ENCODE peak calls at places on chromosomes 13 and 19, in seven cellular contexts. W, U, G, Z, Y, A and O are unnamed samples.

GRCh38 chr19:2867025-2867991 is at the start of gene ZNF556:
- DNase-seq in W (no peak), Z (no peak), A (peak; percentile 74), Y (no peak), U (no peak), G (no peak), O (no peak)

GRCh38 chr13:54980651-54981050 is 1952.0 kb downstream of the OLFM4 start:
- DNase-seq in G (no peak), U (peak; percentile 20), A (no peak), Z (no peak), W (peak; percentile 13), Y (no peak), O (no peak)

GRCh38 chr19:35153701-35154534 is 617 bp upstream of the FXYD5 start:
- DNase-seq in Y (no peak), W (peak; percentile 65), Z (peak; percentile 48), A (no peak), U (peak; percentile 64), G (peak; percentile 68), O (no peak)

GRCh38 chr13:93794197-93794885 is 567.7 kb downstream of the GPC6 start:
- DNase-seq in G (no peak), W (no peak), Z (no peak), Y (no peak), A (no peak), U (no peak), O (no peak)

GRCh38 chr13:31765441-31765840 is 26.1 kb downstream of the RXFP2 start:
- DNase-seq in Y (no peak), Z (peak; percentile 65), U (peak; percentile 23), G (no peak), A (no peak), W (no peak), O (no peak)

GRCh38 chr19:50242586-50242985 is 39.2 kb downstream of the MYH14 start:
- DNase-seq in W (no peak), G (no peak), U (no peak), A (no peak), Y (no peak), Z (peak; percentile 11), O (no peak)

GRCh38 chr19:18437481-18438330 is at the start of gene ISYNA1:
- DNase-seq in G (peak; percentile 72), U (peak; percentile 71), A (no peak), Y (peak; percentile 73), Z (peak; percentile 68), W (no peak), O (peak; percentile 77)

GRCh38 chr19:52691215-52691610 is 43.6 kb downstream of the ZNF611 start:
- DNase-seq in Y (no peak), W (no peak), U (no peak), Z (no peak), A (no peak), G (no peak), O (no peak)

GRCh38 chr19:17860331-17860992 is 752 bp downstream of the RPL18A start:
- DNase-seq in G (no peak), A (no peak), Y (no peak), U (no peak), Z (no peak), W (no peak), O (no peak)

GRCh38 chr13:80055804-80056203 is 285.1 kb downstream of the SPRY2 start:
- DNase-seq in G (no peak), Z (no peak), U (no peak), A (no peak), Y (no peak), W (no peak), O (no peak)

GRCh38 chr19:50330365-50331078 is 1.3 kb upstream of the KCNC3 start:
- DNase-seq in G (peak; percentile 91), U (no peak), W (peak; percentile 4), A (peak; percentile 86), Z (peak; percentile 75), Y (peak; percentile 60), O (peak; percentile 58)

GRCh38 chr19:19643158-19644053 is at the start of gene GMIP:
- DNase-seq in Y (peak; percentile 57), U (peak; percentile 53), A (peak; percentile 75), G (peak; percentile 90), Z (peak; percentile 50), W (peak; percentile 89), O (peak; percentile 67)

GRCh38 chr13:101449971-101450748 is 2.3 kb upstream of the ITGBL1 start:
- DNase-seq in G (no peak), A (no peak), W (no peak), Z (peak; percentile 67), U (peak; percentile 83), Y (no peak), O (no peak)

GRCh38 chr13:50873481-50873880 is 30.0 kb upstream of the DLEU7 start:
- DNase-seq in A (no peak), W (no peak), G (no peak), U (no peak), Y (no peak), Z (no peak), O (no peak)

GRCh38 chr13:109479991-109480696 is 306.2 kb downstream of the IRS2 start:
- DNase-seq in G (no peak), U (peak; percentile 81), A (no peak), Z (peak; percentile 69), Y (peak; percentile 92), W (no peak), O (no peak)

GRCh38 chr13:41496420-41497234 is 39.3 kb downstream of the RGCC start:
- DNase-seq in G (no peak), W (no peak), A (no peak), Z (no peak), Y (no peak), U (peak; percentile 79), O (no peak)

GRCh38 chr19:7272856-7273578 is 21.2 kb downstream of the INSR start:
- DNase-seq in G (no peak), W (peak; percentile 81), A (no peak), U (no peak), Z (peak; percentile 64), Y (no peak), O (no peak)

GRCh38 chr13:27968316-27969072 is 621 bp downstream of the CDX2 start:
- DNase-seq in G (no peak), U (peak; percentile 43), Z (no peak), A (peak; percentile 20), Y (no peak), W (peak; percentile 36), O (no peak)

GRCh38 chr13:37429976-37430375 is 168.6 kb downstream of the POSTN start:
- DNase-seq in Z (peak; percentile 69), W (no peak), A (no peak), Y (no peak), U (peak; percentile 88), G (no peak), O (no peak)

GRCh38 chr13:91185294-91185863 is 162.1 kb upstream of the MIR17HG start:
- DNase-seq in A (no peak), Z (peak; percentile 47), W (no peak), G (no peak), U (peak; percentile 42), Y (no peak), O (peak; percentile 2)

GRCh38 chr19:47408156-47408938 is 11.0 kb downstream of the MEIS3 start:
- DNase-seq in U (no peak), Z (no peak), A (no peak), W (no peak), Y (no peak), G (peak; percentile 3), O (no peak)

GRCh38 chr13:110546933-110547332 is 14.6 kb downstream of the RAB20 start:
- DNase-seq in Y (peak; percentile 97), W (no peak), Z (peak; percentile 97), U (peak; percentile 90), G (peak; percentile 88), A (peak; percentile 86), O (no peak)

GRCh38 chr19:32324631-32325215 is 20.7 kb upstream of the ZNF507 start:
- DNase-seq in G (no peak), W (no peak), Y (no peak), A (no peak), Z (peak; percentile 33), U (no peak), O (no peak)

GRCh38 chr13:44971656-44972595 is 17.3 kb downstream of the NUFIP1 start:
- DNase-seq in Z (no peak), A (no peak), U (no peak), Y (no peak), W (no peak), G (no peak), O (no peak)

GRCh38 chr13:104289400-104289799 is 1223.2 kb upstream of the SLC10A2 start:
- DNase-seq in Z (no peak), U (peak; percentile 17), W (no peak), G (no peak), A (no peak), Y (no peak), O (no peak)

GRCh38 chr13:110541526-110541920 is 20.0 kb downstream of the RAB20 start:
- DNase-seq in W (no peak), Y (no peak), G (no peak), A (no peak), Z (peak; percentile 46), U (peak; percentile 39), O (no peak)

GRCh38 chr19:47093254-47093653 is 20.3 kb downstream of the ZC3H4 start:
- DNase-seq in Z (no peak), W (no peak), U (no peak), G (no peak), A (no peak), Y (no peak), O (no peak)

GRCh38 chr13:41061914-41062837 is 867 bp downstream of the WBP4 start:
- DNase-seq in Y (no peak), A (no peak), U (peak; percentile 92), Z (peak; percentile 36), W (no peak), G (no peak), O (peak; percentile 90)

GRCh38 chr19:46324277-46324676 is 22.6 kb upstream of the PPP5C start:
- DNase-seq in Z (no peak), W (no peak), G (no peak), Y (no peak), U (no peak), A (no peak), O (no peak)

GRCh38 chr13:59356607-59357006 is 807.1 kb downstream of the DIAPH3 start:
- DNase-seq in Y (peak; percentile 67), W (peak; percentile 41), Z (peak; percentile 98), A (peak; percentile 72), G (peak; percentile 48), U (peak; percentile 47), O (peak; percentile 15)

GRCh38 chr13:36822786-36823185 is 3.8 kb downstream of the RFXAP start:
- DNase-seq in G (no peak), W (no peak), Z (peak; percentile 15), Y (no peak), A (no peak), U (peak; percentile 36), O (no peak)